ENCODE peak calls at places on chromosomes 5 and 9, in six cellular contexts. I, X, F, R, M and J are unnamed samples.

GRCh38 chr5:126544087-126544740 is 50.8 kb downstream of the ALDH7A1 start:
- DNase-seq in F (peak; percentile 74), M (peak; percentile 58), R (no peak), X (peak; percentile 62), I (no peak), J (peak; percentile 54)

GRCh38 chr5:172412724-172413260 is 41.5 kb downstream of the SH3PXD2B start:
- DNase-seq in R (no peak), I (peak; percentile 93), M (no peak), F (peak; percentile 91), X (peak; percentile 98), J (peak; percentile 97)

GRCh38 chr9:121201738-121202533 is at the start of gene RAB14:
- DNase-seq in F (peak; percentile 99), R (peak; percentile 52), M (peak; percentile 97), X (peak; percentile 98), I (peak; percentile 91), J (peak; percentile 98)

GRCh38 chr5:94691270-94691669 is 72.8 kb downstream of the SLF1 start:
- DNase-seq in R (no peak), F (no peak), I (no peak), X (no peak), M (no peak), J (no peak)

GRCh38 chr5:9348296-9348996 is 197.4 kb downstream of the SEMA5A start:
- DNase-seq in X (peak; percentile 47), R (no peak), F (peak; percentile 20), M (no peak), I (peak; percentile 78), J (peak; percentile 88)

GRCh38 chr5:175214152-175214551 is 229.8 kb downstream of the DRD1 start:
- DNase-seq in F (peak; percentile 13), M (no peak), R (peak; percentile 13), I (peak; percentile 84), X (peak; percentile 25), J (peak; percentile 36)

GRCh38 chr9:3794005-3794404 is 268.2 kb upstream of the RFX3 start:
- DNase-seq in M (no peak), I (peak; percentile 12), R (peak; percentile 63), X (peak; percentile 20), F (peak; percentile 62), J (peak; percentile 60)

GRCh38 chr9:113673726-113674125 is 202.4 kb upstream of the ZNF618 start:
- DNase-seq in M (no peak), R (no peak), X (peak; percentile 38), I (no peak), F (no peak), J (peak; percentile 40)

GRCh38 chr5:103469288-103470065 is 93.1 kb downstream of the NUDT12 start:
- DNase-seq in M (no peak), F (peak; percentile 41), X (peak; percentile 49), I (no peak), R (no peak), J (peak; percentile 65)

GRCh38 chr9:88202321-88202720 is 64.0 kb upstream of the SPATA31C2 start:
- DNase-seq in R (no peak), X (no peak), M (no peak), I (no peak), F (peak; percentile 59), J (no peak)

GRCh38 chr9:14910178-14910805 is at the start of gene FREM1:
- DNase-seq in F (peak; percentile 27), R (no peak), I (no peak), M (no peak), X (peak; percentile 1), J (peak; percentile 16)

GRCh38 chr9:7150153-7150890 is 392.5 kb downstream of the KDM4C start:
- DNase-seq in M (peak; percentile 5), X (no peak), I (no peak), F (no peak), R (no peak), J (no peak)

GRCh38 chr9:75869236-75869635 is 21.2 kb upstream of the PCSK5 start:
- DNase-seq in X (peak; percentile 5), I (no peak), R (no peak), M (no peak), F (peak; percentile 13), J (no peak)

GRCh38 chr5:22708770-22709328 is 144.3 kb downstream of the CDH12 start:
- DNase-seq in I (no peak), X (no peak), M (no peak), F (no peak), R (no peak), J (no peak)

GRCh38 chr9:90642570-90643539 is at the start of gene DIRAS2:
- DNase-seq in F (peak; percentile 65), M (peak; percentile 78), I (no peak), R (peak; percentile 42), X (peak; percentile 54), J (peak; percentile 42)

GRCh38 chr9:79686381-79687130 is 114.8 kb downstream of the TLE4 start:
- DNase-seq in R (no peak), F (peak; percentile 67), I (peak; percentile 99), X (peak; percentile 74), M (no peak), J (peak; percentile 56)

GRCh38 chr9:407255-407654 is 192.6 kb downstream of the DOCK8 start:
- DNase-seq in R (no peak), X (no peak), I (no peak), M (no peak), F (no peak), J (peak; percentile 18)

GRCh38 chr5:61162010-61162831 is at the start of gene SMIM15:
- DNase-seq in X (peak; percentile 84), R (no peak), M (peak; percentile 91), F (peak; percentile 82), I (peak; percentile 50), J (peak; percentile 93)

GRCh38 chr9:130197888-130198287 is 25.7 kb downstream of the NCS1 start:
- DNase-seq in F (no peak), I (no peak), X (no peak), M (no peak), R (no peak), J (no peak)

GRCh38 chr5:126066795-126067321 is 356.4 kb upstream of the GRAMD2B start:
- DNase-seq in I (no peak), F (no peak), M (no peak), R (no peak), X (no peak), J (no peak)

GRCh38 chr5:100826133-100826532 is 76.9 kb downstream of the ST8SIA4 start:
- DNase-seq in F (no peak), I (no peak), M (no peak), X (no peak), R (no peak), J (no peak)

GRCh38 chr5:111061618-111062017 is 9.9 kb upstream of the TSLP start:
- DNase-seq in X (no peak), M (no peak), F (no peak), I (no peak), R (no peak), J (no peak)

GRCh38 chr5:109703827-109704226 is 14.1 kb downstream of the MAN2A1 start:
- DNase-seq in X (no peak), M (no peak), R (no peak), I (no peak), F (no peak), J (peak; percentile 42)

GRCh38 chr5:127872494-127872893 is 169.3 kb downstream of the CCDC192 start:
- DNase-seq in X (peak; percentile 77), M (no peak), I (no peak), R (no peak), F (no peak), J (no peak)

GRCh38 chr9:97367729-97368128 is 44.2 kb upstream of the TDRD7 start:
- DNase-seq in X (no peak), M (no peak), R (no peak), F (no peak), I (no peak), J (no peak)

GRCh38 chr5:74336286-74336685 is 304.2 kb downstream of the ENC1 start:
- DNase-seq in X (no peak), F (no peak), R (no peak), I (no peak), M (no peak), J (no peak)

GRCh38 chr9:30935730-30936129 is 1448.7 kb upstream of the ACO1 start:
- DNase-seq in F (no peak), M (no peak), R (no peak), X (no peak), I (no peak), J (no peak)

GRCh38 chr5:151772029-151772867 is 494 bp downstream of the G3BP1 start:
- DNase-seq in R (no peak), X (peak; percentile 34), M (peak; percentile 31), F (peak; percentile 47), I (no peak), J (peak; percentile 45)

GRCh38 chr9:16870606-16871357 is at the start of gene BNC2:
- DNase-seq in X (peak; percentile 71), M (peak; percentile 7), R (no peak), I (no peak), F (peak; percentile 77), J (peak; percentile 65)

GRCh38 chr5:76766746-76767145 is 50.8 kb downstream of the F2R start:
- DNase-seq in R (no peak), I (no peak), F (peak; percentile 28), M (no peak), X (peak; percentile 38), J (peak; percentile 22)

DNA sequence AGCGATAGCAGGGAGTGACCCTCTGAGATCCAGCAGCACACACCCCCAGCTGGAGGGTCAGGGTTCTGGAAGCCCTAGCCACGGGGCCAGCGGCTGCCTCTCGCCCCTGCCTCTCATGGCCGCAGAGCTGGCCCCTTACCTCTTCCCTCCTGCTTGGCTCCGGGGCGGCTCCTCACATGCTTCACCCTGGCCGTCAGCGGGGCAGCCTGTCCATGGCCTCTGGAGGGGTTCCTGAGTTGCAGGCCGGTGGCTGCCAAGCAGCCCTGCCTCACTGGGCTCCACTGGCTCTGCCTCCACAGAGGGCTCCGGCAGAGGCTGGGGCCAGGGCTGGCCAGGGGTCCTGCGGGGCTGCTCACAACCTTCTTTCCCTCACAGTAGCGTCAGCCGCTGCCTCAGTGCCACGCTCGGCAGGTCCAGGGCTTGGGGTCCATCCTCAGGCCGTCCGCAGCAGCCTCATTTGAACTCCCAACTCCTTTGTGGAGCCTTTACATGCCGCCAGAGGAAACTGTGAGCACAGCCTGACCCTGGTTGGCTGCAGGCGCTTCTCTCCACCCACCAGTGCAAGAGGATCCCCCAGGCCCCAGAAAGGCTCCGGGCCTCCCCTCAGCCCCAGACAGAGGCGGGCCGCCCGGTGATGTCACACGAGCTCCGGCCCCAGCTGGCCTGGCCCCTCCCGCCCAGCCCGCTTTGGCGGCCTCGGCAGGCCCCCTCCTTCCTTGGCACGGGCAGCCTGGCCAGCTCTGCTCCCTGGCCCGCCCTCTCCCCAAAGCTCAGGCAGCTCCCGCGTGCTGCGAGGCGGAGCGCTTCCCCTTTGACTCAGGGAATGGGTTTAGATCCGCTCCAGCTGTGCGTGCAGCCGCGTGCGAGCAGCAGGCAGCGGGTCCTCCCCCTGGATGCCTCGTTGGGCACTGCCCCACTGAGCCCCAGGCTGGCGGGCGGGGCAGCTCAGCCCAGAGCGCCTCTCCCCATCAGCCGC is at the start of gene ANGPTL2:
- DNase-seq in X (peak; percentile 97), I (peak; percentile 66), F (peak; percentile 87), R (no peak), M (no peak), J (peak; percentile 96)
- TF ChIP-seq CTCF in X (no peak), I (no peak), F (no peak), R (no peak), M (no peak), J (no peak)

GRCh38 chr9:125337282-125337681 is 75.7 kb downstream of the GAPVD1 start:
- DNase-seq in M (no peak), X (no peak), I (no peak), R (no peak), F (no peak), J (peak; percentile 20)
- TF ChIP-seq CTCF in M (no peak), X (no peak), I (no peak), R (no peak), F (peak; percentile 24), J (peak; percentile 19)

GRCh38 chr5:169176686-169177430 is 124.1 kb downstream of the SLIT3 start:
- DNase-seq in R (no peak), M (no peak), F (no peak), X (no peak), I (no peak), J (no peak)
- TF ChIP-seq CTCF in R (no peak), M (no peak), F (no peak), X (no peak), I (no peak), J (no peak)

GRCh38 chr5:7816535-7816901 is 34.4 kb downstream of the CFAP90 start:
- DNase-seq in F (no peak), I (no peak), R (no peak), X (no peak), M (no peak), J (no peak)
- TF ChIP-seq CTCF in F (no peak), I (no peak), R (no peak), X (no peak), M (no peak), J (no peak)